ENCODE peak calls at places on chromosomes 4 and X, in four cellular contexts. One of them, this sample, is unnamed.

GRCh38 chr4:73728091-73728741 is 12.2 kb upstream of the CXCL8 start:
- DNase-seq in IMR-90: no peak
- DNase-seq in mesendoderm: no peak
- DNase-seq in H9: no peak
- DNase-seq in this sample: no peak

GRCh38 chrX:71998836-71999509 is 88.3 kb downstream of the NHSL2 start:
- DNase-seq in IMR-90: no peak
- DNase-seq in mesendoderm: peak
- DNase-seq in H9: peak
- DNase-seq in this sample: peak

GRCh38 chrX:116873678-116874077 is 410.9 kb upstream of the CT83 start:
- DNase-seq in IMR-90: no peak
- DNase-seq in mesendoderm: peak
- DNase-seq in H9: no peak
- DNase-seq in this sample: peak

GRCh38 chrX:47191806-47192401 is 1.7 kb upstream of the UBA1 start:
- DNase-seq in IMR-90: no peak
- DNase-seq in mesendoderm: peak
- DNase-seq in H9: no peak
- DNase-seq in this sample: no peak

GRCh38 chrX:42028113-42028512 is 104.8 kb upstream of the CASK start:
- DNase-seq in IMR-90: no peak
- DNase-seq in mesendoderm: peak
- DNase-seq in H9: no peak
- DNase-seq in this sample: no peak

GRCh38 chr4:96170198-96170597 is 330.3 kb downstream of the PDHA2 start:
- DNase-seq in IMR-90: no peak
- DNase-seq in mesendoderm: peak
- DNase-seq in H9: peak
- DNase-seq in this sample: no peak

GRCh38 chr4:76385974-76386373 is 35.0 kb downstream of the CCDC158 start:
- DNase-seq in IMR-90: no peak
- DNase-seq in mesendoderm: no peak
- DNase-seq in H9: no peak
- DNase-seq in this sample: no peak

GRCh38 chr4:177041356-177041755 is 248.6 kb upstream of the VEGFC start:
- DNase-seq in IMR-90: no peak
- DNase-seq in mesendoderm: no peak
- DNase-seq in H9: no peak
- DNase-seq in this sample: no peak

GRCh38 chr4:141957416-141957815 is 321.0 kb downstream of the IL15 start:
- DNase-seq in IMR-90: no peak
- DNase-seq in mesendoderm: no peak
- DNase-seq in H9: no peak
- DNase-seq in this sample: no peak

GRCh38 chr4:88043586-88044340 is 36.3 kb downstream of the PKD2 start:
- DNase-seq in IMR-90: no peak
- DNase-seq in mesendoderm: no peak
- DNase-seq in H9: no peak
- DNase-seq in this sample: no peak

GRCh38 chr4:135382280-135382679 is 1180.7 kb upstream of the PABPC4L start:
- DNase-seq in IMR-90: peak
- DNase-seq in mesendoderm: peak
- DNase-seq in H9: no peak
- DNase-seq in this sample: no peak

GRCh38 chrX:147533426-147533825 is 378.3 kb upstream of the FMR1 start:
- DNase-seq in IMR-90: no peak
- DNase-seq in mesendoderm: no peak
- DNase-seq in H9: no peak
- DNase-seq in this sample: no peak

GRCh38 chr4:7007944-7008343 is 35.2 kb upstream of the TADA2B start:
- DNase-seq in IMR-90: peak
- DNase-seq in mesendoderm: peak
- DNase-seq in H9: peak
- DNase-seq in this sample: no peak

GRCh38 chr4:29052266-29052665 is 1667.9 kb upstream of the PCDH7 start:
- DNase-seq in IMR-90: no peak
- DNase-seq in mesendoderm: peak
- DNase-seq in H9: peak
- DNase-seq in this sample: no peak

GRCh38 chr4:11589676-11590075 is 161.0 kb upstream of the HS3ST1 start:
- DNase-seq in IMR-90: peak
- DNase-seq in mesendoderm: no peak
- DNase-seq in H9: no peak
- DNase-seq in this sample: peak

GRCh38 chr4:142844782-142845181 is 1.3 kb downstream of the INPP4B start:
- DNase-seq in IMR-90: no peak
- DNase-seq in mesendoderm: no peak
- DNase-seq in H9: no peak
- DNase-seq in this sample: no peak

GRCh38 chr4:126247409-126247808 is 932.7 kb downstream of the FAT4 start:
- DNase-seq in IMR-90: no peak
- DNase-seq in mesendoderm: no peak
- DNase-seq in H9: no peak
- DNase-seq in this sample: no peak

GRCh38 chr4:94567811-94568210 is 116.1 kb downstream of the PDLIM5 start:
- DNase-seq in IMR-90: no peak
- DNase-seq in mesendoderm: no peak
- DNase-seq in H9: no peak
- DNase-seq in this sample: no peak

GRCh38 chr4:35939746-35940145 is 304.6 kb downstream of the ARAP2 start:
- DNase-seq in IMR-90: no peak
- DNase-seq in mesendoderm: no peak
- DNase-seq in H9: no peak
- DNase-seq in this sample: no peak

GRCh38 chr4:72314869-72315268 is 254.2 kb downstream of the ADAMTS3 start:
- DNase-seq in IMR-90: peak
- DNase-seq in mesendoderm: no peak
- DNase-seq in H9: no peak
- DNase-seq in this sample: peak

GRCh38 chrX:19888419-19888879 is 1.0 kb upstream of the SH3KBP1 start:
- DNase-seq in IMR-90: peak
- DNase-seq in mesendoderm: peak
- DNase-seq in H9: no peak
- DNase-seq in this sample: peak

GRCh38 chr4:83708500-83709175 is 172.7 kb downstream of the GPAT3 start:
- DNase-seq in IMR-90: no peak
- DNase-seq in mesendoderm: no peak
- DNase-seq in H9: no peak
- DNase-seq in this sample: no peak

GRCh38 chrX:130746709-130747347 is 156.2 kb downstream of the ENOX2 start:
- DNase-seq in IMR-90: peak
- DNase-seq in mesendoderm: no peak
- DNase-seq in H9: no peak
- DNase-seq in this sample: no peak

GRCh38 chr4:158940276-158940675 is 162.6 kb upstream of the RAPGEF2 start:
- DNase-seq in IMR-90: no peak
- DNase-seq in mesendoderm: no peak
- DNase-seq in H9: no peak
- DNase-seq in this sample: no peak

GRCh38 chr4:26826721-26827120 is 33.9 kb upstream of the STIM2 start:
- DNase-seq in IMR-90: peak
- DNase-seq in mesendoderm: no peak
- DNase-seq in H9: no peak
- DNase-seq in this sample: no peak

GRCh38 chrX:71632923-71633657 is 14.8 kb upstream of the CXCR3 start:
- DNase-seq in IMR-90: no peak
- DNase-seq in mesendoderm: no peak
- DNase-seq in H9: no peak
- DNase-seq in this sample: no peak

GRCh38 chr4:39976945-39977488 is 694 bp downstream of the PDS5A start:
- DNase-seq in IMR-90: no peak
- DNase-seq in mesendoderm: peak
- DNase-seq in H9: peak
- DNase-seq in this sample: peak

GRCh38 chr4:65391382-65391781 is 278.9 kb downstream of the EPHA5 start:
- DNase-seq in IMR-90: no peak
- DNase-seq in mesendoderm: no peak
- DNase-seq in H9: no peak
- DNase-seq in this sample: no peak
- H3K4ac ChIP-seq in IMR-90: no peak
- H3K4ac ChIP-seq in mesendoderm: no peak
- H3K4ac ChIP-seq in H9: no peak
- H3K4ac ChIP-seq in this sample: no peak

GRCh38 chr4:156778093-156778492 is 193.5 kb downstream of the PDGFC start:
- DNase-seq in IMR-90: peak
- DNase-seq in mesendoderm: no peak
- DNase-seq in H9: no peak
- DNase-seq in this sample: peak
- H2BK120ac ChIP-seq in IMR-90: peak
- H2BK120ac ChIP-seq in mesendoderm: no peak
- H2BK120ac ChIP-seq in H9: no peak
- H2BK120ac ChIP-seq in this sample: no peak

GRCh38 chr4:121764303-121764701 is 662 bp downstream of the SMIM43 start:
- DNase-seq in IMR-90: no peak
- DNase-seq in mesendoderm: peak
- DNase-seq in H9: no peak
- DNase-seq in this sample: no peak
- H3K23ac ChIP-seq in IMR-90: peak
- H3K23ac ChIP-seq in mesendoderm: no peak
- H3K23ac ChIP-seq in H9: no peak
- H3K23ac ChIP-seq in this sample: no peak

GRCh38 chrX:137563681-137564651 is 2.0 kb upstream of the ZIC3 start:
- DNase-seq in IMR-90: no peak
- DNase-seq in mesendoderm: peak
- DNase-seq in H9: peak
- DNase-seq in this sample: no peak
- H3K4ac ChIP-seq in IMR-90: no peak
- H3K4ac ChIP-seq in mesendoderm: peak
- H3K4ac ChIP-seq in H9: no peak
- H3K4ac ChIP-seq in this sample: no peak

GRCh38 chrX:120468479-120468824 is 644 bp downstream of the LAMP2 start:
- DNase-seq in IMR-90: no peak
- DNase-seq in mesendoderm: no peak
- DNase-seq in H9: no peak
- DNase-seq in this sample: peak
- H2BK120ac ChIP-seq in IMR-90: no peak
- H2BK120ac ChIP-seq in mesendoderm: no peak
- H2BK120ac ChIP-seq in H9: no peak
- H2BK120ac ChIP-seq in this sample: peak

DNA sequence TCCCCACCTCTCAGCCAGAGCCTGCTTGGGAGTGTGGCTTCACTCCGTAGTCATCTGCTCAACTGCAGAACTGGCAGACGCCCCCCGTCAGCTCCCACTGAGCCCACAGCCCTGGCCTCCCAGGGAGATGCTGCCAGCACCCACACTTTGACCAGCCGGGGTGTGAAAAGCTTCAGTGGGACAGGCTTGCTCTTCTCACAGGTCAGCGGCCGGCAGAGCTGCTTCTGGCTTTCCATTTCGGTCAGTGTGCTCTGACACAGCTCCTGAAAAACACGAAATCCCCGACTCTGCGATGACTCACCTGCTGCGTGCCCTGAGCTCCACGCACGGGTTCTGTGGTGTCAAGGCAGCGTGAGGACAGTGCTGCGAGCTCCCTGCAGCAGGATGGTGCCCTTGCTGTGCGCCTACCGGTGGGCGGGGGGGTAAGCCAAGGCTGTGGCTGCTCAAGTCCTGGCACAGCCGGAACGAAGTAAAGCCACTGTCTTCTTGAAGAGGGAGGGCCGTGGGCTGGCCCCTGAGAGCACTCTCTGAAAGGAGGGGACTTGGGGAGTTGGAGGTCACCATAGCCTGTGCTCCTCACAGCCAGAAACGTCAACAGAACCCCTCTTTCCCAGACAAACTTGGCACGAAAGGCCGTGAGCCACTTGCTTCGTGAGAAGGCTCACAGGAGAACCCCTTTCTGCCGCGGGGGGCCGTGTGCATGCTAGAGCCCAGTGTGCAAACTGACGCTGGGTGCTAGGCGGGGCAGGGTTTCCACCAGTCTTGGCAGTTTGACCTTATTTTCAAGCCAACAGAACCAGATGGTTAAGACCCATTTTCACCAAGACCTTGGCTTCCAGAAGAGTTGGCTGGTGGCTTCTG is 23.6 kb downstream of the NOP14 start:
- DNase-seq in IMR-90: no peak
- DNase-seq in mesendoderm: no peak
- DNase-seq in H9: no peak
- DNase-seq in this sample: no peak
- H3K23ac ChIP-seq in IMR-90: no peak
- H3K23ac ChIP-seq in mesendoderm: no peak
- H3K23ac ChIP-seq in H9: no peak
- H3K23ac ChIP-seq in this sample: no peak

GRCh38 chr4:152927737-152928136 is 8.4 kb upstream of the FHDC1 start:
- DNase-seq in IMR-90: no peak
- DNase-seq in mesendoderm: no peak
- DNase-seq in H9: no peak
- DNase-seq in this sample: no peak

GRCh38 chr4:152928286-152928685 is 7.8 kb upstream of the FHDC1 start:
- DNase-seq in IMR-90: no peak
- DNase-seq in mesendoderm: no peak
- DNase-seq in H9: no peak
- DNase-seq in this sample: no peak

GRCh38 chr4:152935138-152935537 is 985 bp upstream of the FHDC1 start:
- DNase-seq in IMR-90: no peak
- DNase-seq in mesendoderm: peak
- DNase-seq in H9: peak
- DNase-seq in this sample: peak

GRCh38 chr4:152926959-152927358 is 9.2 kb upstream of the FHDC1 start:
- DNase-seq in IMR-90: no peak
- DNase-seq in mesendoderm: peak
- DNase-seq in H9: no peak
- DNase-seq in this sample: no peak

DNA sequence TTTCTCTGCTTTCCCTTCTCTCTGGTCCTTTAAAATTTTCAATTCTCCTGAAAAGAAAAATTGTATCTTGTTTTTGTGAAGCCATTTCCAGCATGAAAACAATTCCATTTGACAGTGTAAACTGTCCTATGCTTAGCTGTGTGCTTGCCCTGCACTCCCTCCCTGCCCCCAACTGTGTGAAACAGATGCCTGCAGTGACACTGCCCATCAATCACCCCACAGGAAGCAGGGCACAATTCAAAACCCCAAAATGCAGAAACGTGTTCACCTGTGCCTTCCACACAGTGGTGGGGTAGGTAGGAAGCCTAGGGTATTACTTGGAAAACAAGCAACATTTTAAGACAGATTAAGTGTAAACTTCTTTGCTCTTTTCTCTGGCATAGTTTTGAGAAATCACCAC is 6.2 kb upstream of the FHDC1 start:
- DNase-seq in IMR-90: no peak
- DNase-seq in mesendoderm: no peak
- DNase-seq in H9: no peak
- DNase-seq in this sample: no peak
- H3K4ac ChIP-seq in IMR-90: no peak
- H3K4ac ChIP-seq in mesendoderm: no peak
- H3K4ac ChIP-seq in H9: no peak
- H3K4ac ChIP-seq in this sample: no peak